ENCODE peak calls at places on chromosome 6, in six cellular contexts. Z is effector memory CD8-positive, alpha-beta T cell; N is stomach; D is head of caudate nucleus; F is amniotic stem cell; H is lung. Y is an unnamed sample.

GRCh38 chr6:35706468-35706867 is 17.8 kb upstream of the FKBP5 start:
- DNase-seq in H (no peak), Z (no peak), F (no peak), N (no peak), D (no peak), Y (no peak)

GRCh38 chr6:35600659-35601125 is 88.0 kb upstream of the TULP1 start:
- DNase-seq in Z (no peak), N (no peak), F (no peak), D (no peak), H (no peak), Y (peak)

GRCh38 chr6:141653590-141653989 is 479.1 kb upstream of the GJE1 start:
- DNase-seq in F (no peak), Z (no peak), N (no peak), D (no peak), H (no peak), Y (no peak)

GRCh38 chr6:41596096-41596685 is 42.1 kb upstream of the MDFI start:
- DNase-seq in Z (no peak), N (no peak), D (no peak), H (no peak), F (no peak), Y (no peak)

GRCh38 chr6:117469356-117469755 is 13.1 kb upstream of the DCBLD1 start:
- DNase-seq in H (no peak), D (no peak), Z (peak), F (no peak), N (no peak), Y (no peak)

GRCh38 chr6:21377356-21377755 is 216.2 kb upstream of the SOX4 start:
- DNase-seq in Z (no peak), F (no peak), D (no peak), N (no peak), H (no peak), Y (no peak)

GRCh38 chr6:163460307-163460782 is 45.8 kb downstream of the QKI start:
- DNase-seq in F (no peak), Z (no peak), D (no peak), H (no peak), N (no peak), Y (peak)

GRCh38 chr6:136371117-136371696 is 81.6 kb upstream of the BCLAF1 start:
- DNase-seq in F (no peak), D (no peak), Z (no peak), N (no peak), H (no peak), Y (no peak)

GRCh38 chr6:25302677-25303128 is 23.5 kb downstream of the CARMIL1 start:
- DNase-seq in F (peak), N (no peak), D (no peak), H (peak), Z (no peak), Y (peak)

GRCh38 chr6:15413558-15414257 is 167.8 kb downstream of the JARID2 start:
- DNase-seq in Z (no peak), H (no peak), F (no peak), N (no peak), D (no peak), Y (no peak)

GRCh38 chr6:27126815-27127537 is 120.5 kb upstream of the PRSS16 start:
- DNase-seq in D (peak), H (peak), N (peak), F (peak), Z (peak), Y (peak)

GRCh38 chr6:136792945-136793289 is 640 bp upstream of the MAP3K5 start:
- DNase-seq in Z (peak), N (peak), D (peak), F (peak), H (peak), Y (peak)

GRCh38 chr6:99641270-99641669 is 34.6 kb downstream of the PRDM13 start:
- DNase-seq in N (no peak), D (no peak), Z (no peak), H (no peak), F (no peak), Y (no peak)

GRCh38 chr6:105675715-105676397 is 273.0 kb upstream of the PREP start:
- DNase-seq in D (no peak), Z (no peak), H (no peak), F (peak), N (no peak), Y (peak)

GRCh38 chr6:128580224-128581110 is 60.1 kb upstream of the PTPRK start:
- DNase-seq in H (no peak), D (no peak), F (no peak), Z (no peak), N (no peak), Y (no peak)

GRCh38 chr6:6690144-6690483 is 101.6 kb downstream of the LY86 start:
- DNase-seq in D (no peak), Z (no peak), N (no peak), H (no peak), F (no peak), Y (no peak)

GRCh38 chr6:128491643-128492206 is 28.7 kb downstream of the PTPRK start:
- DNase-seq in N (no peak), H (no peak), F (no peak), D (no peak), Z (no peak), Y (no peak)

GRCh38 chr6:157653521-157653920 is 169.5 kb upstream of the SNX9 start:
- DNase-seq in F (no peak), N (no peak), D (no peak), Z (no peak), H (no peak), Y (no peak)

GRCh38 chr6:113856571-113857564 is at the start of gene MARCKS:
- DNase-seq in H (peak), D (peak), Z (no peak), F (peak), N (peak), Y (peak)

GRCh38 chr6:18585032-18585573 is 198.0 kb downstream of the RNF144B start:
- DNase-seq in Z (no peak), F (peak), H (peak), D (no peak), N (no peak), Y (peak)

GRCh38 chr6:118398066-118398465 is 150.0 kb upstream of the PLN start:
- DNase-seq in Z (no peak), D (no peak), H (no peak), F (no peak), N (no peak), Y (no peak)

GRCh38 chr6:1013656-1014430 is 298.1 kb upstream of the FOXQ1 start:
- DNase-seq in D (no peak), F (no peak), Z (no peak), H (no peak), N (no peak), Y (no peak)

GRCh38 chr6:150290429-150290828 is 78.4 kb upstream of the IYD start:
- DNase-seq in N (no peak), H (no peak), D (peak), F (no peak), Z (no peak), Y (peak)

GRCh38 chr6:45658958-45659357 is 281.2 kb upstream of the SUPT3H start:
- DNase-seq in N (no peak), H (no peak), D (no peak), Z (no peak), F (no peak), Y (no peak)

GRCh38 chr6:134698228-134698627 is 251.7 kb downstream of the ALDH8A1 start:
- DNase-seq in N (no peak), D (no peak), F (no peak), Z (no peak), H (no peak), Y (no peak)

GRCh38 chr6:48429021-48429420 is 318.0 kb upstream of the PTCHD4 start:
- DNase-seq in F (no peak), H (no peak), D (no peak), Z (no peak), N (no peak), Y (no peak)

GRCh38 chr6:13454286-13455221 is 32.8 kb downstream of the GFOD1 start:
- DNase-seq in Z (peak), F (no peak), H (peak), N (peak), D (peak), Y (peak)

GRCh38 chr6:2110504-2110903 is 134.9 kb downstream of the GMDS start:
- DNase-seq in N (no peak), H (no peak), F (no peak), Z (no peak), D (no peak), Y (no peak)